ENCODE peak calls at places on chromosomes 13 and 19, in seven cellular contexts. One of them, this sample, is unnamed.

GRCh38 chr13:28611654-28612131 is 47.2 kb upstream of the POMP start:
- DNase-seq in NCI-H2081: no peak
- DNase-seq in OCI-M1: peak
- DNase-seq in endothelial cell: no peak
- DNase-seq in T-helper 17 cell: no peak
- DNase-seq in GM12892: no peak
- DNase-seq in NCI-H1092: no peak
- DNase-seq in this sample: no peak

GRCh38 chr19:31421856-31422255 is 72.6 kb upstream of the TSHZ3 start:
- DNase-seq in endothelial cell: no peak
- DNase-seq in GM12892: no peak
- DNase-seq in NCI-H2081: no peak
- DNase-seq in T-helper 17 cell: no peak
- DNase-seq in NCI-H1092: no peak
- DNase-seq in OCI-M1: no peak
- DNase-seq in this sample: no peak

GRCh38 chr13:32846556-32846955 is 169.7 kb upstream of the KL start:
- DNase-seq in NCI-H2081: no peak
- DNase-seq in OCI-M1: no peak
- DNase-seq in NCI-H1092: peak
- DNase-seq in endothelial cell: no peak
- DNase-seq in GM12892: no peak
- DNase-seq in T-helper 17 cell: no peak
- DNase-seq in this sample: no peak

GRCh38 chr13:40897058-40897457 is 107.6 kb downstream of the SLC25A15 start:
- DNase-seq in GM12892: no peak
- DNase-seq in NCI-H1092: no peak
- DNase-seq in OCI-M1: no peak
- DNase-seq in T-helper 17 cell: no peak
- DNase-seq in endothelial cell: no peak
- DNase-seq in NCI-H2081: no peak
- DNase-seq in this sample: no peak

GRCh38 chr19:2969104-2969504 is 8.3 kb upstream of the TLE6 start:
- DNase-seq in GM12892: no peak
- DNase-seq in OCI-M1: no peak
- DNase-seq in NCI-H2081: peak
- DNase-seq in T-helper 17 cell: no peak
- DNase-seq in NCI-H1092: peak
- DNase-seq in endothelial cell: no peak
- DNase-seq in this sample: no peak

GRCh38 chr13:98279473-98280175 is 102.6 kb upstream of the RNF113B start:
- DNase-seq in OCI-M1: no peak
- DNase-seq in T-helper 17 cell: no peak
- DNase-seq in GM12892: no peak
- DNase-seq in NCI-H2081: peak
- DNase-seq in endothelial cell: no peak
- DNase-seq in NCI-H1092: no peak
- DNase-seq in this sample: no peak

GRCh38 chr19:48639483-48640375 is 2.5 kb upstream of the DBP start:
- DNase-seq in endothelial cell: no peak
- DNase-seq in GM12892: no peak
- DNase-seq in NCI-H2081: no peak
- DNase-seq in T-helper 17 cell: no peak
- DNase-seq in NCI-H1092: no peak
- DNase-seq in OCI-M1: no peak
- DNase-seq in this sample: no peak

GRCh38 chr19:17968376-17968775 is 1.5 kb downstream of the KCNN1 start:
- DNase-seq in T-helper 17 cell: no peak
- DNase-seq in GM12892: no peak
- DNase-seq in OCI-M1: no peak
- DNase-seq in NCI-H2081: no peak
- DNase-seq in NCI-H1092: no peak
- DNase-seq in endothelial cell: no peak
- DNase-seq in this sample: no peak

GRCh38 chr13:106349080-106349841 is 186.2 kb downstream of the EFNB2 start:
- DNase-seq in GM12892: no peak
- DNase-seq in endothelial cell: peak
- DNase-seq in NCI-H1092: peak
- DNase-seq in OCI-M1: no peak
- DNase-seq in T-helper 17 cell: no peak
- DNase-seq in NCI-H2081: peak
- DNase-seq in this sample: peak

This sample was measured in lower lobe of right lung.